ENCODE peak calls at places on chromosomes 5 and 9, in nine cellular contexts. One of them, this sample, is unnamed.

GRCh38 chr5:83688321-83688720 is 32.3 kb downstream of the HAPLN1 start:
- DNase-seq in NCI-H1048: no peak
- DNase-seq in cardiac fibroblast: no peak
- DNase-seq in activated T-helper 2 cell treated with anti-CD3 and anti-CD28 coated beads, Interferon-gamma antibody, Interleukin-2, Interleukin-4, amounts not matched to agents 10 μg/mL and 5 μg/mL and 100 μg/mL, durations not matched to agents 14 hours and 24 hours and 36 hours: no peak
- DNase-seq in Ammon's horn: peak
- DNase-seq in GM04503: no peak
- DNase-seq in NCI-H1105 treated with DMSO at 0.1 percent for 48 hours: no peak
- DNase-seq in stimulated activated CD4-positive, alpha-beta T cell treated with anti-CD3 and anti-CD28 coated beads, Interleukin-2, amount 100 ng/mL, for 24 hours: no peak
- DNase-seq in ELF-1: no peak
- DNase-seq in this sample: no peak

GRCh38 chr9:73059304-73059703 is 92.4 kb upstream of the ANXA1 start:
- DNase-seq in NCI-H1048: no peak
- DNase-seq in cardiac fibroblast: no peak
- DNase-seq in activated T-helper 2 cell treated with anti-CD3 and anti-CD28 coated beads, Interferon-gamma antibody, Interleukin-2, Interleukin-4, amounts not matched to agents 10 μg/mL and 5 μg/mL and 100 μg/mL, durations not matched to agents 14 hours and 24 hours and 36 hours: no peak
- DNase-seq in Ammon's horn: no peak
- DNase-seq in GM04503: no peak
- DNase-seq in NCI-H1105 treated with DMSO at 0.1 percent for 48 hours: no peak
- DNase-seq in stimulated activated CD4-positive, alpha-beta T cell treated with anti-CD3 and anti-CD28 coated beads, Interleukin-2, amount 100 ng/mL, for 24 hours: no peak
- DNase-seq in ELF-1: no peak
- DNase-seq in this sample: no peak

GRCh38 chr5:65739162-65739561 is 17.2 kb downstream of the NLN start:
- DNase-seq in NCI-H1048: no peak
- DNase-seq in cardiac fibroblast: no peak
- DNase-seq in activated T-helper 2 cell treated with anti-CD3 and anti-CD28 coated beads, Interferon-gamma antibody, Interleukin-2, Interleukin-4, amounts not matched to agents 10 μg/mL and 5 μg/mL and 100 μg/mL, durations not matched to agents 14 hours and 24 hours and 36 hours: no peak
- DNase-seq in Ammon's horn: no peak
- DNase-seq in GM04503: no peak
- DNase-seq in NCI-H1105 treated with DMSO at 0.1 percent for 48 hours: no peak
- DNase-seq in stimulated activated CD4-positive, alpha-beta T cell treated with anti-CD3 and anti-CD28 coated beads, Interleukin-2, amount 100 ng/mL, for 24 hours: no peak
- DNase-seq in ELF-1: no peak
- DNase-seq in this sample: no peak

GRCh38 chr5:50969207-50970145 is 303.0 kb downstream of the PARP8 start:
- DNase-seq in NCI-H1048: no peak
- DNase-seq in cardiac fibroblast: no peak
- DNase-seq in activated T-helper 2 cell treated with anti-CD3 and anti-CD28 coated beads, Interferon-gamma antibody, Interleukin-2, Interleukin-4, amounts not matched to agents 10 μg/mL and 5 μg/mL and 100 μg/mL, durations not matched to agents 14 hours and 24 hours and 36 hours: no peak
- DNase-seq in Ammon's horn: no peak
- DNase-seq in GM04503: no peak
- DNase-seq in NCI-H1105 treated with DMSO at 0.1 percent for 48 hours: no peak
- DNase-seq in stimulated activated CD4-positive, alpha-beta T cell treated with anti-CD3 and anti-CD28 coated beads, Interleukin-2, amount 100 ng/mL, for 24 hours: no peak
- DNase-seq in ELF-1: peak
- DNase-seq in this sample: no peak

GRCh38 chr9:16133556-16134227 is 580.8 kb downstream of the CCDC171 start:
- DNase-seq in NCI-H1048: peak
- DNase-seq in cardiac fibroblast: peak
- DNase-seq in activated T-helper 2 cell treated with anti-CD3 and anti-CD28 coated beads, Interferon-gamma antibody, Interleukin-2, Interleukin-4, amounts not matched to agents 10 μg/mL and 5 μg/mL and 100 μg/mL, durations not matched to agents 14 hours and 24 hours and 36 hours: peak
- DNase-seq in Ammon's horn: peak
- DNase-seq in GM04503: peak
- DNase-seq in NCI-H1105 treated with DMSO at 0.1 percent for 48 hours: peak
- DNase-seq in stimulated activated CD4-positive, alpha-beta T cell treated with anti-CD3 and anti-CD28 coated beads, Interleukin-2, amount 100 ng/mL, for 24 hours: no peak
- DNase-seq in ELF-1: peak
- DNase-seq in this sample: peak

GRCh38 chr9:132014218-132014800 is 65.4 kb downstream of the MED27 start:
- DNase-seq in NCI-H1048: no peak
- DNase-seq in cardiac fibroblast: no peak
- DNase-seq in activated T-helper 2 cell treated with anti-CD3 and anti-CD28 coated beads, Interferon-gamma antibody, Interleukin-2, Interleukin-4, amounts not matched to agents 10 μg/mL and 5 μg/mL and 100 μg/mL, durations not matched to agents 14 hours and 24 hours and 36 hours: no peak
- DNase-seq in Ammon's horn: no peak
- DNase-seq in GM04503: no peak
- DNase-seq in NCI-H1105 treated with DMSO at 0.1 percent for 48 hours: no peak
- DNase-seq in stimulated activated CD4-positive, alpha-beta T cell treated with anti-CD3 and anti-CD28 coated beads, Interleukin-2, amount 100 ng/mL, for 24 hours: no peak
- DNase-seq in ELF-1: no peak
- DNase-seq in this sample: peak

GRCh38 chr9:91211919-91212318 is 149.8 kb downstream of the AUH start:
- DNase-seq in NCI-H1048: no peak
- DNase-seq in cardiac fibroblast: no peak
- DNase-seq in activated T-helper 2 cell treated with anti-CD3 and anti-CD28 coated beads, Interferon-gamma antibody, Interleukin-2, Interleukin-4, amounts not matched to agents 10 μg/mL and 5 μg/mL and 100 μg/mL, durations not matched to agents 14 hours and 24 hours and 36 hours: no peak
- DNase-seq in Ammon's horn: no peak
- DNase-seq in GM04503: no peak
- DNase-seq in NCI-H1105 treated with DMSO at 0.1 percent for 48 hours: no peak
- DNase-seq in stimulated activated CD4-positive, alpha-beta T cell treated with anti-CD3 and anti-CD28 coated beads, Interleukin-2, amount 100 ng/mL, for 24 hours: peak
- DNase-seq in ELF-1: no peak
- DNase-seq in this sample: no peak

GRCh38 chr5:51395666-51396356 is 12.6 kb downstream of the ISL1 start:
- DNase-seq in NCI-H1048: no peak
- DNase-seq in cardiac fibroblast: no peak
- DNase-seq in activated T-helper 2 cell treated with anti-CD3 and anti-CD28 coated beads, Interferon-gamma antibody, Interleukin-2, Interleukin-4, amounts not matched to agents 10 μg/mL and 5 μg/mL and 100 μg/mL, durations not matched to agents 14 hours and 24 hours and 36 hours: no peak
- DNase-seq in Ammon's horn: no peak
- DNase-seq in GM04503: no peak
- DNase-seq in NCI-H1105 treated with DMSO at 0.1 percent for 48 hours: peak
- DNase-seq in stimulated activated CD4-positive, alpha-beta T cell treated with anti-CD3 and anti-CD28 coated beads, Interleukin-2, amount 100 ng/mL, for 24 hours: no peak
- DNase-seq in ELF-1: peak
- DNase-seq in this sample: no peak

GRCh38 chr9:69173891-69174644 is at the start of gene TJP2:
- DNase-seq in NCI-H1048: no peak
- DNase-seq in cardiac fibroblast: peak
- DNase-seq in activated T-helper 2 cell treated with anti-CD3 and anti-CD28 coated beads, Interferon-gamma antibody, Interleukin-2, Interleukin-4, amounts not matched to agents 10 μg/mL and 5 μg/mL and 100 μg/mL, durations not matched to agents 14 hours and 24 hours and 36 hours: peak
- DNase-seq in Ammon's horn: peak
- DNase-seq in GM04503: no peak
- DNase-seq in NCI-H1105 treated with DMSO at 0.1 percent for 48 hours: peak
- DNase-seq in stimulated activated CD4-positive, alpha-beta T cell treated with anti-CD3 and anti-CD28 coated beads, Interleukin-2, amount 100 ng/mL, for 24 hours: peak
- DNase-seq in ELF-1: peak
- DNase-seq in this sample: no peak

GRCh38 chr9:129237195-129237611 is 59.1 kb upstream of the IER5L start:
- DNase-seq in NCI-H1048: no peak
- DNase-seq in cardiac fibroblast: peak
- DNase-seq in activated T-helper 2 cell treated with anti-CD3 and anti-CD28 coated beads, Interferon-gamma antibody, Interleukin-2, Interleukin-4, amounts not matched to agents 10 μg/mL and 5 μg/mL and 100 μg/mL, durations not matched to agents 14 hours and 24 hours and 36 hours: peak
- DNase-seq in Ammon's horn: peak
- DNase-seq in GM04503: no peak
- DNase-seq in NCI-H1105 treated with DMSO at 0.1 percent for 48 hours: no peak
- DNase-seq in stimulated activated CD4-positive, alpha-beta T cell treated with anti-CD3 and anti-CD28 coated beads, Interleukin-2, amount 100 ng/mL, for 24 hours: peak
- DNase-seq in ELF-1: no peak
- DNase-seq in this sample: no peak

GRCh38 chr9:81653240-81653639 is 36.1 kb downstream of the TLE1 start:
- DNase-seq in NCI-H1048: no peak
- DNase-seq in cardiac fibroblast: no peak
- DNase-seq in activated T-helper 2 cell treated with anti-CD3 and anti-CD28 coated beads, Interferon-gamma antibody, Interleukin-2, Interleukin-4, amounts not matched to agents 10 μg/mL and 5 μg/mL and 100 μg/mL, durations not matched to agents 14 hours and 24 hours and 36 hours: no peak
- DNase-seq in Ammon's horn: no peak
- DNase-seq in GM04503: no peak
- DNase-seq in NCI-H1105 treated with DMSO at 0.1 percent for 48 hours: no peak
- DNase-seq in stimulated activated CD4-positive, alpha-beta T cell treated with anti-CD3 and anti-CD28 coated beads, Interleukin-2, amount 100 ng/mL, for 24 hours: no peak
- DNase-seq in ELF-1: no peak
- DNase-seq in this sample: no peak

GRCh38 chr5:137573376-137573775 is 74.2 kb upstream of the SPOCK1 start:
- DNase-seq in NCI-H1048: no peak
- DNase-seq in cardiac fibroblast: no peak
- DNase-seq in activated T-helper 2 cell treated with anti-CD3 and anti-CD28 coated beads, Interferon-gamma antibody, Interleukin-2, Interleukin-4, amounts not matched to agents 10 μg/mL and 5 μg/mL and 100 μg/mL, durations not matched to agents 14 hours and 24 hours and 36 hours: no peak
- DNase-seq in Ammon's horn: no peak
- DNase-seq in GM04503: no peak
- DNase-seq in NCI-H1105 treated with DMSO at 0.1 percent for 48 hours: no peak
- DNase-seq in stimulated activated CD4-positive, alpha-beta T cell treated with anti-CD3 and anti-CD28 coated beads, Interleukin-2, amount 100 ng/mL, for 24 hours: no peak
- DNase-seq in ELF-1: no peak
- DNase-seq in this sample: no peak

GRCh38 chr9:134494273-134494815 is 147.3 kb upstream of the COL5A1 start:
- DNase-seq in NCI-H1048: no peak
- DNase-seq in cardiac fibroblast: no peak
- DNase-seq in activated T-helper 2 cell treated with anti-CD3 and anti-CD28 coated beads, Interferon-gamma antibody, Interleukin-2, Interleukin-4, amounts not matched to agents 10 μg/mL and 5 μg/mL and 100 μg/mL, durations not matched to agents 14 hours and 24 hours and 36 hours: no peak
- DNase-seq in Ammon's horn: no peak
- DNase-seq in GM04503: no peak
- DNase-seq in NCI-H1105 treated with DMSO at 0.1 percent for 48 hours: no peak
- DNase-seq in stimulated activated CD4-positive, alpha-beta T cell treated with anti-CD3 and anti-CD28 coated beads, Interleukin-2, amount 100 ng/mL, for 24 hours: no peak
- DNase-seq in ELF-1: no peak
- DNase-seq in this sample: no peak

GRCh38 chr5:89968870-89969472 is 440.6 kb downstream of the CETN3 start:
- DNase-seq in NCI-H1048: no peak
- DNase-seq in cardiac fibroblast: peak
- DNase-seq in activated T-helper 2 cell treated with anti-CD3 and anti-CD28 coated beads, Interferon-gamma antibody, Interleukin-2, Interleukin-4, amounts not matched to agents 10 μg/mL and 5 μg/mL and 100 μg/mL, durations not matched to agents 14 hours and 24 hours and 36 hours: no peak
- DNase-seq in Ammon's horn: no peak
- DNase-seq in GM04503: no peak
- DNase-seq in NCI-H1105 treated with DMSO at 0.1 percent for 48 hours: no peak
- DNase-seq in stimulated activated CD4-positive, alpha-beta T cell treated with anti-CD3 and anti-CD28 coated beads, Interleukin-2, amount 100 ng/mL, for 24 hours: no peak
- DNase-seq in ELF-1: no peak
- DNase-seq in this sample: no peak

GRCh38 chr5:167245871-167246270 is 1045.6 kb upstream of the WWC1 start:
- DNase-seq in NCI-H1048: no peak
- DNase-seq in cardiac fibroblast: no peak
- DNase-seq in activated T-helper 2 cell treated with anti-CD3 and anti-CD28 coated beads, Interferon-gamma antibody, Interleukin-2, Interleukin-4, amounts not matched to agents 10 μg/mL and 5 μg/mL and 100 μg/mL, durations not matched to agents 14 hours and 24 hours and 36 hours: no peak
- DNase-seq in Ammon's horn: no peak
- DNase-seq in GM04503: no peak
- DNase-seq in NCI-H1105 treated with DMSO at 0.1 percent for 48 hours: no peak
- DNase-seq in stimulated activated CD4-positive, alpha-beta T cell treated with anti-CD3 and anti-CD28 coated beads, Interleukin-2, amount 100 ng/mL, for 24 hours: no peak
- DNase-seq in ELF-1: peak
- DNase-seq in this sample: no peak